ENCODE peak calls at places on chromosomes 7 and 10, in ten cellular contexts. One of them, this sample, is unnamed.

GRCh38 chr7:30923009-30923773 is 11.5 kb downstream of the AQP1 start:
- DNase-seq in heart right ventricle: peak
- DNase-seq in upper lobe of right lung: peak
- DNase-seq in osteocyte: peak
- DNase-seq in AG04449: no peak
- DNase-seq in prostate gland: no peak
- DNase-seq in left ventricle myocardium inferior: peak
- DNase-seq in CD14-positive monocyte: peak
- DNase-seq in GM10248: no peak
- DNase-seq in BJ: no peak
- DNase-seq in this sample: no peak

GRCh38 chr7:44793919-44794715 is 2.4 kb upstream of the PPIA start:
- DNase-seq in CD14-positive monocyte: no peak
- DNase-seq in osteocyte: no peak
- DNase-seq in upper lobe of right lung: no peak
- DNase-seq in BJ: peak
- DNase-seq in heart right ventricle: no peak
- DNase-seq in prostate gland: no peak
- DNase-seq in AG04449: no peak
- DNase-seq in GM10248: no peak
- DNase-seq in left ventricle myocardium inferior: no peak
- DNase-seq in this sample: peak

GRCh38 chr10:84352251-84352842 is 24.0 kb downstream of the CCSER2 start:
- DNase-seq in osteocyte: no peak
- DNase-seq in AG04449: no peak
- DNase-seq in upper lobe of right lung: peak
- DNase-seq in prostate gland: peak
- DNase-seq in heart right ventricle: peak
- DNase-seq in left ventricle myocardium inferior: no peak
- DNase-seq in CD14-positive monocyte: peak
- DNase-seq in GM10248: peak
- DNase-seq in BJ: no peak
- DNase-seq in this sample: no peak

GRCh38 chr10:77609781-77610272 is 27.8 kb downstream of the KCNMA1 start:
- DNase-seq in osteocyte: no peak
- DNase-seq in AG04449: no peak
- DNase-seq in GM10248: peak
- DNase-seq in heart right ventricle: no peak
- DNase-seq in CD14-positive monocyte: no peak
- DNase-seq in BJ: no peak
- DNase-seq in upper lobe of right lung: no peak
- DNase-seq in left ventricle myocardium inferior: no peak
- DNase-seq in prostate gland: no peak
- DNase-seq in this sample: no peak

GRCh38 chr10:10589540-10589939 is 428.1 kb upstream of the CELF2 start:
- DNase-seq in AG04449: peak
- DNase-seq in prostate gland: no peak
- DNase-seq in GM10248: peak
- DNase-seq in osteocyte: no peak
- DNase-seq in upper lobe of right lung: no peak
- DNase-seq in heart right ventricle: peak
- DNase-seq in left ventricle myocardium inferior: no peak
- DNase-seq in CD14-positive monocyte: no peak
- DNase-seq in BJ: peak
- DNase-seq in this sample: peak

GRCh38 chr10:91652364-91652763 is 19.5 kb upstream of the PPP1R3C start:
- DNase-seq in AG04449: peak
- DNase-seq in osteocyte: no peak
- DNase-seq in prostate gland: no peak
- DNase-seq in heart right ventricle: no peak
- DNase-seq in GM10248: no peak
- DNase-seq in left ventricle myocardium inferior: no peak
- DNase-seq in CD14-positive monocyte: no peak
- DNase-seq in BJ: peak
- DNase-seq in upper lobe of right lung: no peak
- DNase-seq in this sample: peak

GRCh38 chr10:82621680-82622079 is 746.7 kb downstream of the NRG3 start:
- DNase-seq in osteocyte: no peak
- DNase-seq in CD14-positive monocyte: no peak
- DNase-seq in heart right ventricle: no peak
- DNase-seq in BJ: no peak
- DNase-seq in GM10248: no peak
- DNase-seq in upper lobe of right lung: no peak
- DNase-seq in AG04449: no peak
- DNase-seq in prostate gland: no peak
- DNase-seq in left ventricle myocardium inferior: no peak
- DNase-seq in this sample: no peak

GRCh38 chr7:116392806-116393205 is 106.7 kb upstream of the CAV2 start:
- DNase-seq in upper lobe of right lung: no peak
- DNase-seq in CD14-positive monocyte: no peak
- DNase-seq in prostate gland: no peak
- DNase-seq in BJ: no peak
- DNase-seq in heart right ventricle: no peak
- DNase-seq in osteocyte: no peak
- DNase-seq in GM10248: no peak
- DNase-seq in left ventricle myocardium inferior: no peak
- DNase-seq in AG04449: no peak
- DNase-seq in this sample: no peak

GRCh38 chr7:68629-69028 is 123.7 kb upstream of the FAM20C start:
- DNase-seq in CD14-positive monocyte: no peak
- DNase-seq in osteocyte: no peak
- DNase-seq in heart right ventricle: no peak
- DNase-seq in prostate gland: no peak
- DNase-seq in BJ: no peak
- DNase-seq in left ventricle myocardium inferior: no peak
- DNase-seq in GM10248: no peak
- DNase-seq in upper lobe of right lung: no peak
- DNase-seq in AG04449: no peak
- DNase-seq in this sample: peak

GRCh38 chr7:113199841-113200240 is 81.5 kb upstream of the SMIM30 start:
- DNase-seq in CD14-positive monocyte: no peak
- DNase-seq in AG04449: peak
- DNase-seq in heart right ventricle: no peak
- DNase-seq in osteocyte: no peak
- DNase-seq in upper lobe of right lung: no peak
- DNase-seq in GM10248: no peak
- DNase-seq in BJ: no peak
- DNase-seq in prostate gland: no peak
- DNase-seq in left ventricle myocardium inferior: no peak
- DNase-seq in this sample: no peak

GRCh38 chr10:17343118-17343517 is 111.3 kb downstream of the ST8SIA6 start:
- DNase-seq in heart right ventricle: no peak
- DNase-seq in AG04449: no peak
- DNase-seq in prostate gland: no peak
- DNase-seq in left ventricle myocardium inferior: no peak
- DNase-seq in CD14-positive monocyte: no peak
- DNase-seq in BJ: no peak
- DNase-seq in upper lobe of right lung: no peak
- DNase-seq in GM10248: no peak
- DNase-seq in osteocyte: no peak
- DNase-seq in this sample: no peak

DNA sequence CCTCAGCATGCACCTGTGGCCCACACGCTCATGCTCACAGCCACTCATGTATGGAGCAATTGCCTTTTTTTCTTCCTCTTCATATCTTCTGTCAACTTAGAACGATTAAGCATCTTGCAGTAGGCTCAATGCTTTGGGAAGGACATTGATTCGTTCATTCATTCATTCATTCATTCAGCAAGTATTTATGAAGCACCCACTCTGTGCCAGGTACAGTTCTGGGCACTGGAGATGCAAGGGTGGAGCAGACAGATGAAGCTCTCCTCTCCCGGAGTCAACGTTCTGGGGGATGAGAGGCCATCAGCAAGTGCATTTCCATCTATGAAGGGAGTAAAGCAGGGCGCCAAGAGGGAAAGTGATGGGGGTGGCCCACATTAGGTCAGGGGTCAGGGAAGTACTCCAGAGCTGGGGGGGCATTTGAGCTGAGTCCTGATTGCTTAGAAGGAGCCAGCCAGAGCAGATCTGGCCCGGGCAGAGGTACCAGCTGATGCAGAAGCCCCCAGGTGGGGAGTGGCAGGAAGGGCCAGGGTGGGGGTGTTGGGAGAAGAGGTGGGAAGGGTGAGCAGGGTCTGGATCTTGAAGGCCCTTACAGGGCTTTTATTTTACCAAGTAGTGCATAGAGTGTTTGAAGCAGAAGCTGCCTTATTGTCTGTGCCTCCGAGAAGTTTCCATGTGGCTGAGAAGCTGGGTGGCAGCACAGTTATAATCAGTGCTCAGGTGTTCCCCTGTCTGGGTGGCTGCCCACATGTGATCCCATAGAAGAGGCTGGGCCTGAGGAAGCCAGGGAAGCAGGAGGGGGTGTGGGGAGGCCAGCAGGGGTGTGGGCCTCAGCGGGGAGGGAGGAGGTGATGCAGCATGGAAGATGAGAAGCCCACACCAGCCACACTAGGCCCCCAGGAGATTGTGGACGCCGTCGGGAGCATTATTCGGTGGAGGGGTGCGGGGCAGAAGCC is 36.2 kb downstream of the CHST3 start:
- DNase-seq in CD14-positive monocyte: no peak
- DNase-seq in left ventricle myocardium inferior: no peak
- DNase-seq in osteocyte: no peak
- DNase-seq in GM10248: no peak
- DNase-seq in prostate gland: no peak
- DNase-seq in heart right ventricle: no peak
- DNase-seq in BJ: no peak
- DNase-seq in AG04449: no peak
- DNase-seq in upper lobe of right lung: no peak
- DNase-seq in this sample: no peak
- TF ChIP-seq CTCF in CD14-positive monocyte: no peak
- TF ChIP-seq CTCF in left ventricle myocardium inferior: no peak
- TF ChIP-seq CTCF in osteocyte: no peak
- TF ChIP-seq CTCF in GM10248: no peak
- TF ChIP-seq CTCF in prostate gland: no peak
- TF ChIP-seq CTCF in heart right ventricle: no peak
- TF ChIP-seq CTCF in BJ: no peak
- TF ChIP-seq CTCF in AG04449: no peak
- TF ChIP-seq CTCF in upper lobe of right lung: no peak
- TF ChIP-seq CTCF in this sample: no peak

GRCh38 chr7:26155531-26156375 is 3.8 kb downstream of the NFE2L3 start:
- DNase-seq in AG04449: no peak
- DNase-seq in upper lobe of right lung: no peak
- DNase-seq in osteocyte: no peak
- DNase-seq in GM10248: no peak
- DNase-seq in heart right ventricle: no peak
- DNase-seq in CD14-positive monocyte: no peak
- DNase-seq in left ventricle myocardium inferior: no peak
- DNase-seq in BJ: no peak
- DNase-seq in prostate gland: no peak
- DNase-seq in this sample: no peak
- TF ChIP-seq CTCF in AG04449: no peak
- TF ChIP-seq CTCF in upper lobe of right lung: no peak
- TF ChIP-seq CTCF in osteocyte: no peak
- TF ChIP-seq CTCF in GM10248: no peak
- TF ChIP-seq CTCF in heart right ventricle: no peak
- TF ChIP-seq CTCF in CD14-positive monocyte: no peak
- TF ChIP-seq CTCF in left ventricle myocardium inferior: no peak
- TF ChIP-seq CTCF in BJ: peak
- TF ChIP-seq CTCF in prostate gland: no peak
- TF ChIP-seq CTCF in this sample: no peak

GRCh38 chr7:12436126-12436525 is 32.5 kb upstream of the VWDE start:
- DNase-seq in osteocyte: no peak
- DNase-seq in upper lobe of right lung: no peak
- DNase-seq in GM10248: no peak
- DNase-seq in heart right ventricle: no peak
- DNase-seq in AG04449: no peak
- DNase-seq in prostate gland: no peak
- DNase-seq in left ventricle myocardium inferior: no peak
- DNase-seq in CD14-positive monocyte: no peak
- DNase-seq in BJ: no peak
- DNase-seq in this sample: no peak

GRCh38 chr7:12440229-12440628 is 36.6 kb upstream of the VWDE start:
- DNase-seq in upper lobe of right lung: no peak
- DNase-seq in AG04449: no peak
- DNase-seq in prostate gland: no peak
- DNase-seq in heart right ventricle: no peak
- DNase-seq in GM10248: no peak
- DNase-seq in BJ: no peak
- DNase-seq in osteocyte: no peak
- DNase-seq in CD14-positive monocyte: no peak
- DNase-seq in left ventricle myocardium inferior: no peak
- DNase-seq in this sample: no peak

GRCh38 chr7:12434012-12434642 is 30.5 kb upstream of the VWDE start:
- DNase-seq in CD14-positive monocyte: no peak
- DNase-seq in heart right ventricle: no peak
- DNase-seq in BJ: no peak
- DNase-seq in left ventricle myocardium inferior: no peak
- DNase-seq in upper lobe of right lung: no peak
- DNase-seq in osteocyte: no peak
- DNase-seq in GM10248: no peak
- DNase-seq in prostate gland: no peak
- DNase-seq in AG04449: no peak
- DNase-seq in this sample: no peak

GRCh38 chr7:12431886-12432285 is 28.2 kb upstream of the VWDE start:
- DNase-seq in AG04449: no peak
- DNase-seq in left ventricle myocardium inferior: no peak
- DNase-seq in BJ: no peak
- DNase-seq in CD14-positive monocyte: no peak
- DNase-seq in prostate gland: no peak
- DNase-seq in heart right ventricle: no peak
- DNase-seq in upper lobe of right lung: no peak
- DNase-seq in GM10248: no peak
- DNase-seq in osteocyte: no peak
- DNase-seq in this sample: no peak

DNA sequence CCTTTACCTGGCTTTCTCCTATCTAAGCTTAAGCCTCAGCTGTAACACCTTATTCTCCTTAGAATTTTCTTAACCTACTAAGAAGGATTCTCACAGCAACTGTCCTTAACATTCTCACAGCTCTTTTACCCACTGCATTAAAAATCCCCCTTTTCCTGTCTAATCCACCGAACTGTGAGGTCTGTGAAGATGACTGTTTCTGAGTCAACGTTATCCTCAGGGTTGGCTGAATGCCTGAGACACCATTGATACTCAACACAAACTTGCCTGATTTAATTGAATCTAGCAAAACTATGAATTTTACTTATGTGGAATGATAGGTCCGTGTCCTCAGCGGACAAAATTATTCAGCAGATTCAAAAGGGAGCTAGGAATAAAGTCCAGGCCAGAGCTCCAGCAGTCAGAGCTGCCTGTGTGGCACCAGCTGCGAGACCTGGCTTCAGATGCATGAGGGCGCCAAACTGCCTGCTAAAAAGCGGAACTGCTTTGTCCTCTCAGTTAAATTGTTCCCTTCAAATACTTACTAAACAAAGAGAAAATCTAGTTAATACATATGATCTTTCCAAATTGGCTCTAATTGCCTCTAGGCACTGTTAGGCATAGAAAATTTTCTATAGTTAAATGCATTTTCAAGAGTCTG is 33.4 kb upstream of the VWDE start:
- DNase-seq in CD14-positive monocyte: no peak
- DNase-seq in heart right ventricle: no peak
- DNase-seq in prostate gland: no peak
- DNase-seq in AG04449: no peak
- DNase-seq in left ventricle myocardium inferior: no peak
- DNase-seq in upper lobe of right lung: no peak
- DNase-seq in osteocyte: no peak
- DNase-seq in GM10248: no peak
- DNase-seq in BJ: no peak
- DNase-seq in this sample: no peak
- TF ChIP-seq CTCF in CD14-positive monocyte: no peak
- TF ChIP-seq CTCF in heart right ventricle: no peak
- TF ChIP-seq CTCF in prostate gland: no peak
- TF ChIP-seq CTCF in AG04449: no peak
- TF ChIP-seq CTCF in left ventricle myocardium inferior: no peak
- TF ChIP-seq CTCF in upper lobe of right lung: no peak
- TF ChIP-seq CTCF in osteocyte: peak
- TF ChIP-seq CTCF in GM10248: no peak
- TF ChIP-seq CTCF in BJ: no peak
- TF ChIP-seq CTCF in this sample: peak

GRCh38 chr7:38178004-38178694 is at the start of gene STARD3NL:
- DNase-seq in BJ: peak
- DNase-seq in heart right ventricle: peak
- DNase-seq in upper lobe of right lung: peak
- DNase-seq in osteocyte: peak
- DNase-seq in CD14-positive monocyte: peak
- DNase-seq in prostate gland: peak
- DNase-seq in AG04449: peak
- DNase-seq in GM10248: peak
- DNase-seq in left ventricle myocardium inferior: peak
- DNase-seq in this sample: peak
- TF ChIP-seq CTCF in BJ: no peak
- TF ChIP-seq CTCF in heart right ventricle: peak
- TF ChIP-seq CTCF in upper lobe of right lung: no peak
- TF ChIP-seq CTCF in osteocyte: no peak
- TF ChIP-seq CTCF in CD14-positive monocyte: peak
- TF ChIP-seq CTCF in prostate gland: no peak
- TF ChIP-seq CTCF in AG04449: no peak
- TF ChIP-seq CTCF in GM10248: no peak
- TF ChIP-seq CTCF in left ventricle myocardium inferior: peak
- TF ChIP-seq CTCF in this sample: no peak